ENCODE peak calls at places on chromosomes 11 and 22, in five cellular contexts. Y is MM.1S, L is RWPE1, W is adrenal gland, R is lung. A is an unnamed sample.

GRCh38 chr22:36986242-36986821 is 32.9 kb downstream of the TST start:
- DNase-seq in Y (peak), L (no peak), W (no peak), R (no peak), A (peak)

GRCh38 chr22:29078869-29079207 is 6.0 kb downstream of the KREMEN1 start:
- DNase-seq in Y (no peak), L (no peak), W (no peak), R (no peak), A (no peak)

GRCh38 chr22:41048791-41049717 is 43.3 kb upstream of the EP300 start:
- DNase-seq in Y (no peak), L (no peak), W (peak), R (peak), A (peak)

GRCh38 chr11:1202776-1203504 is 19.9 kb upstream of the MUC5B start:
- DNase-seq in Y (peak), L (peak), W (peak), R (peak), A (peak)

GRCh38 chr11:67634366-67635230 is 4.9 kb upstream of the NUDT8 start:
- DNase-seq in Y (no peak), L (no peak), W (no peak), R (no peak), A (peak)

GRCh38 chr22:17871726-17872458 is 97.6 kb upstream of the BID start:
- DNase-seq in Y (no peak), L (no peak), W (no peak), R (no peak), A (no peak)

GRCh38 chr11:45592581-45592980 is 72.8 kb downstream of the CHST1 start:
- DNase-seq in Y (no peak), L (no peak), W (no peak), R (no peak), A (no peak)

GRCh38 chr22:36659762-36660509 is 43.6 kb downstream of the CACNG2 start:
- DNase-seq in Y (no peak), L (peak), W (peak), R (peak), A (peak)

GRCh38 chr22:23538502-23538860 is 41.6 kb downstream of the IGLL1 start:
- DNase-seq in Y (no peak), L (no peak), W (peak), R (no peak), A (no peak)

GRCh38 chr11:62646825-62647608 is 604 bp upstream of the GANAB start:
- DNase-seq in Y (no peak), L (no peak), W (peak), R (no peak), A (no peak)

GRCh38 chr22:29780220-29780619 is 13.1 kb downstream of the UQCR10 start:
- DNase-seq in Y (no peak), L (no peak), W (no peak), R (no peak), A (no peak)

GRCh38 chr22:24153353-24153752 is 27.9 kb upstream of the SUSD2 start:
- DNase-seq in Y (no peak), L (no peak), W (no peak), R (no peak), A (no peak)

GRCh38 chr22:43136255-43136654 is 6.9 kb downstream of the MCAT start:
- DNase-seq in Y (no peak), L (no peak), W (no peak), R (no peak), A (no peak)

GRCh38 chr11:1564535-1565172 is 7.4 kb downstream of the DUSP8 start:
- DNase-seq in Y (peak), L (peak), W (peak), R (no peak), A (peak)

GRCh38 chr11:398826-399225 is 4.8 kb downstream of the PKP3 start:
- DNase-seq in Y (no peak), L (no peak), W (no peak), R (no peak), A (no peak)

GRCh38 chr11:57792060-57792541 is 30.5 kb downstream of the CTNND1 start:
- DNase-seq in Y (no peak), L (no peak), W (peak), R (peak), A (peak)

GRCh38 chr22:36238348-36239149 is 778 bp downstream of the APOL2 start:
- DNase-seq in Y (peak), L (no peak), W (peak), R (no peak), A (peak)

GRCh38 chr11:72585762-72586590 is 88.2 kb downstream of the PDE2A start:
- DNase-seq in Y (peak), L (peak), W (peak), R (peak), A (peak)

GRCh38 chr11:90318651-90319050 is 95.8 kb upstream of the CHORDC1 start:
- DNase-seq in Y (no peak), L (no peak), W (no peak), R (no peak), A (no peak)

GRCh38 chr22:30290318-30290678 is 993 bp upstream of the CASTOR1 start:
- DNase-seq in Y (no peak), L (no peak), W (no peak), R (no peak), A (no peak)

GRCh38 chr22:19132693-19133400 is 1.7 kb downstream of the TSSK2 start:
- DNase-seq in Y (no peak), L (no peak), W (no peak), R (no peak), A (no peak)

GRCh38 chr22:17097062-17097461 is 12.3 kb downstream of the IL17RA start:
- DNase-seq in Y (no peak), L (no peak), W (no peak), R (no peak), A (no peak)

GRCh38 chr22:50260801-50261614 is 475 bp downstream of the MAPK12 start:
- DNase-seq in Y (peak), L (no peak), W (no peak), R (no peak), A (no peak)

GRCh38 chr11:119361056-119361787 is 14.7 kb upstream of the MFRP start:
- DNase-seq in Y (peak), L (peak), W (peak), R (peak), A (no peak)

GRCh38 chr11:445765-446588 is 4.1 kb upstream of the PTDSS2 start:
- DNase-seq in Y (no peak), L (no peak), W (no peak), R (no peak), A (peak)

GRCh38 chr11:126153999-126154398 is 57.5 kb downstream of the RPUSD4 start:
- DNase-seq in Y (no peak), L (no peak), W (no peak), R (no peak), A (no peak)

GRCh38 chr11:78080084-78080817 is 589 bp upstream of the NDUFC2 start:
- DNase-seq in Y (peak), L (no peak), W (no peak), R (no peak), A (no peak)

GRCh38 chr11:105783216-105783615 is 173.3 kb downstream of the GRIA4 start:
- DNase-seq in Y (no peak), L (no peak), W (no peak), R (no peak), A (no peak)

GRCh38 chr11:111448420-111448819 is 63.8 kb downstream of the BTG4 start:
- DNase-seq in Y (no peak), L (no peak), W (no peak), R (no peak), A (no peak)

GRCh38 chr11:6323291-6323905 is 3.1 kb upstream of the CAVIN3 start:
- DNase-seq in Y (no peak), L (no peak), W (no peak), R (no peak), A (no peak)

GRCh38 chr11:6321356-6321755 is 1.1 kb upstream of the CAVIN3 start:
- DNase-seq in Y (no peak), L (no peak), W (no peak), R (no peak), A (peak)

GRCh38 chr11:6319879-6320410 is 356 bp downstream of the CAVIN3 start:
- DNase-seq in Y (no peak), L (peak), W (peak), R (peak), A (peak)

GRCh38 chr11:6320411-6321207 is at the start of gene CAVIN3:
- DNase-seq in Y (no peak), L (peak), W (peak), R (peak), A (peak)

GRCh38 chr11:6321961-6322362 is 1.7 kb upstream of the CAVIN3 start:
- DNase-seq in Y (no peak), L (peak), W (no peak), R (no peak), A (no peak)
- H3K27ac ChIP-seq in Y (no peak), L (peak), W (no peak), R (peak), A (peak)

GRCh38 chr11:75667268-75667830 is 1.5 kb downstream of the MAP6 start:
- DNase-seq in Y (no peak), L (peak), W (peak), R (peak), A (no peak)
- TF ChIP-seq CTCF in Y (no peak), L (no peak), W (no peak), R (no peak), A (no peak)

GRCh38 chr11:112961751-112962747 is 829 bp downstream of the NCAM1 start:
- DNase-seq in Y (no peak), L (no peak), W (peak), R (no peak), A (peak)

GRCh38 chr11:112961146-112961668 is at the start of gene NCAM1:
- DNase-seq in Y (peak), L (no peak), W (peak), R (peak), A (peak)

GRCh38 chr11:112965601-112966125 is 4.4 kb downstream of the NCAM1 start:
- DNase-seq in Y (no peak), L (no peak), W (no peak), R (no peak), A (no peak)

GRCh38 chr11:112962854-112963367 is 1.7 kb downstream of the NCAM1 start:
- DNase-seq in Y (no peak), L (no peak), W (peak), R (no peak), A (peak)

DNA sequence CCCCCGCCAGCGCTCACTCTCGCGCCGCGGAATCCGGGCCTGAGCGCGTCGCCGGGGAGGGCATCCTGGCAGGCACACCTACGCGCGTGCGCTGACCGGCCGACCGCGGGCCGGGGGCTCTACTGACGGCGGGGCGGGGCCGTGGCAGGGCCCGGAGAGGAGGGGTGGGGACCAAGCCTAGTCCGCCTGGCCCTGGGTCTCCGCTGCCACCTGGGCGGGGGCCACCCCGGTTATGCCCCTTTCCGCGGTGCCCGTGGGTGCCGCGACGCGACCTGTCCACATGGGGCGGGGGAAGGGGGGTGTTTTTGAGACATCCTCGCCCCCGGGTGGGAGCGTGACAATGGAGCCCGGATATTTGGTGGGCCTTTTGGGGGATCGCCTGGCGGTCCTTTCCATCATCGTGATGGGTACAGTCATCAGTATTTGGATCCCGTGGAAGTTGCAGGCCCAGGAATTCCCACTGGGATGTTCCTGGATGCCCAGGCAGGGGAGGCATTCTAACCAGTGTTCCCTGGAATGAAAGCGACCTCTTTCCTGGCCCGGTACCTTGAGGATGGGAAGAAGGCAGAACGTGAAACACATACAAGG is 2.2 kb downstream of the NCAM1 start:
- DNase-seq in Y (no peak), L (no peak), W (peak), R (no peak), A (no peak)
- H3K27ac ChIP-seq in Y (no peak), L (peak), W (no peak), R (peak), A (no peak)

DNA sequence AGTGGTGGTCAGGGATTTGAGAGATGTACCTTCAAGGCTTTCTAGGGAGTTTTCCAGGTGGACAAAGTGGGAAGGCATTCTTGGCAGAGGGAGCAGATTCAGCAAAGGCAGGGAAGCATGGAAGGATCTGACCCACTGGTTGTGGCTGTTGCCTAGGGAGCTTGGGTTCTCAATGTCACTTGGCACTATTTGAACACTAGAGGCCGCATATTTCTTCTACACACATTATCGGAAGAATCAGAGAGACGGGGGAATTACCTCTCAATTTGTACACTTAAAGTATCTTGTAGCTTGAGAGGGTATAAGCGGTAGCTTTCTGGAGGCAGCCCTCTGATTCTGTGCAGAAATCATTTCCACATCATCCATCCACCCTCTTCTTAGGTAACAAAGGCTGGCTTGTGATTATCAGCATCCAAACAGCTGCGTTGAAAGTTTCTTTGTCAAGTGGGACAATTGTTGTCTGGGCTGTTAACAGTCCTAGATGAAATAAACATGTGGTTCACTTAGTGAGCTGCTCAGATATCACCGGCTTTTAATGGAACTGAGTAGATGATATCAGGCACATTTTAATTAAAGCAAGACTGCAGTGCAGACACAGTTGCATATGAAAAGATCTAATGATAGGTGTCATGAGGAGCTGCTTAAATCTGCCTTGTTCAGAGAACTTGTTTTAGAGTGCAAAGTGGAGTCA is 2.6 kb downstream of the NELL1 start:
- DNase-seq in Y (no peak), L (no peak), W (no peak), R (no peak), A (no peak)
- TF ChIP-seq CTCF in Y (peak), L (no peak), W (no peak), R (no peak), A (no peak)

GRCh38 chr11:133403900-133404299 is 128.4 kb downstream of the OPCML start:
- DNase-seq in Y (peak), L (no peak), W (no peak), R (no peak), A (no peak)

GRCh38 chr11:133402551-133402950 is 129.8 kb downstream of the OPCML start:
- DNase-seq in Y (no peak), L (no peak), W (no peak), R (no peak), A (no peak)

GRCh38 chr11:133399294-133399693 is 133.0 kb downstream of the OPCML start:
- DNase-seq in Y (no peak), L (no peak), W (no peak), R (no peak), A (no peak)

GRCh38 chr11:133399855-133400625 is 132.3 kb downstream of the OPCML start:
- DNase-seq in Y (no peak), L (no peak), W (no peak), R (no peak), A (no peak)
- H3K27ac ChIP-seq in Y (no peak), L (no peak), W (no peak), R (no peak), A (no peak)

GRCh38 chr22:44941176-44941575 is 68.6 kb downstream of the PHF21B start:
- DNase-seq in Y (no peak), L (no peak), W (no peak), R (no peak), A (no peak)
- TF ChIP-seq CTCF in Y (no peak), L (no peak), W (no peak), R (no peak), A (no peak)

DNA sequence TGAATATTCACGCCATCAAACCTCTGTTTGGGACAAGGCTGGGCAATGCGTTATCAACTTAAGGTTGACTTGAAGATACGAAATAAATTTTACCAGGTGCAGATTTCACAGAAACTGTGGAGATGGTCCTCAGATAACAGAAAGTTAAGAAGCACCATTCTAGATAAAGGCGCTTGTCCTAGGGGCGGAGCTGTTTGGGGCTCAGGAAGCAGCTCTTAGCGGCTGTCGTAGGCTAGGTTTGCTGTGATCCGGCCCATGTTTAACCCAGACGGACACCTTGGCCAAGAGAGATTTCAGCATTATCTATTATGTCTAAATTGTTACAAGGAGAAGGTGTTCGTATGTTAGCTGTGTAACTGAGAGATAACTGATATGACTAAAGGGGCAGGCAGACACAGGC is 25.6 kb downstream of the TPCN2 start:
- DNase-seq in Y (no peak), L (no peak), W (no peak), R (no peak), A (no peak)
- H3K27ac ChIP-seq in Y (no peak), L (peak), W (no peak), R (no peak), A (no peak)

GRCh38 chr22:22378446-22379415 is 129.8 kb downstream of the ZNF280B start:
- DNase-seq in Y (no peak), L (no peak), W (no peak), R (no peak), A (no peak)

GRCh38 chr22:22376352-22376706 is 131.7 kb downstream of the VPREB1 start:
- DNase-seq in Y (no peak), L (no peak), W (no peak), R (no peak), A (no peak)

GRCh38 chr22:22377335-22377734 is 131.2 kb downstream of the ZNF280B start:
- DNase-seq in Y (no peak), L (no peak), W (no peak), R (no peak), A (no peak)

GRCh38 chr22:22384267-22384666 is 124.3 kb downstream of the ZNF280B start:
- DNase-seq in Y (no peak), L (no peak), W (no peak), R (no peak), A (no peak)

DNA sequence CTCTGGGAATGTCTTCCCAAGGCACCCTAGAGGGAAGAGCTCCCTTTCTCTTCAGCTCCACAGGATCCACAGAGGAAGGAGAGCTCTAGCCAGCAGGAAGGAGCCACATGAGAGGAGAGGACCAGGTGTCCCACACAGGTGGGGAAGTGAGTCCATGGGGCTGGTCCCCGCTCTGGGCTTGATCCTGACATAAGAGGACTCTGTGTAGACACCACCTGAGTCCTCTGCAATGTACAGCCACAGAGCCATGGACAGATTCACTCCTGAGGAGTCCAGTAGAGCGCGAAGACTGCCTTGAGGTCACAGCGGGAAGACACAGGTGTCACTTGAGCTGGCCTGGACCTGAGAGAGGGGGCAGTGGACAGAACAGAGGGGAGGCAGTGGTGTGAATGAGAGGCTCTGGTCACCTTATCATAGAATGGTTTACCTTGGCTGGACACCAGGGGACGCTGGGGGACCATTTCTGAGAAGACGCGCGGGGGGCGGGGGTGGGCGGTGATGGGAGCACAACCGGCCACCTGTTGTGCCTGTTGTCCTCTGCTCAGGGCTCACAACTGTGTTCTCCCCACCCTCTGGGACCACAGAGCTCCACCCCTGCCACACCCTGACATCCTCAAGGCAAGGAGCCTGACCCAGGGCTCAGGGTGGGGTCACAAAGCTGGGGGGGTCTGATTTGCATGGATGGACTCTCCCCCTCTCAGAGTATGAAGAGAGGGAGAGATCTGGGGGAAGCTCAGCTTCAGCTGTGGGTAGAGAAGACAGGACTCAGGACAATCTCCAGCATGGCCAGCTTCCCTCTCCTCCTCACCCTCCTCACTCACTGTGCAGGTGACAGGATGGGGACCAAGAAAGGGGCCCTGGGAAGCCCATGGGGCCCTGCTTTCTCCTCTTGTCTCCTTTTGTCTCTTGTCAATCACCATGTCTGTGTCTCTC is 128.2 kb downstream of the ZNF280B start:
- DNase-seq in Y (peak), L (no peak), W (no peak), R (no peak), A (no peak)
- TF ChIP-seq CTCF in Y (peak), L (no peak), W (no peak), R (no peak), A (no peak)

A was measured in colonic mucosa.